ENCODE peak calls at places on chromosomes 3 and 15, in nine cellular contexts. P is mesothelial cell of epicardium, O is pancreas, N is PC-9, W is cardiac fibroblast, J is keratinocyte, B is spleen, C is Calu3, U is HepG2. X is an unnamed sample.

GRCh38 chr3:15387171-15387581 is 40.2 kb downstream of the METTL6 start:
- DNase-seq in O (no peak), W (peak), U (no peak), C (no peak), J (no peak), B (no peak), P (no peak), N (peak), X (no peak)

GRCh38 chr3:104269771-104270170 is 1096.9 kb upstream of the ALCAM start:
- DNase-seq in O (no peak), B (no peak), P (no peak), U (no peak), C (no peak), W (no peak), J (no peak), N (no peak), X (no peak)

GRCh38 chr15:85689729-85690128 is 105.0 kb downstream of the KLHL25 start:
- DNase-seq in B (peak), U (no peak), P (no peak), N (no peak), J (no peak), C (no peak), O (no peak), W (peak), X (peak)

GRCh38 chr3:111621535-111621934 is 26.4 kb upstream of the ZBED2 start:
- DNase-seq in C (peak), N (peak), B (no peak), P (no peak), J (no peak), U (peak), O (no peak), W (no peak), X (peak)

GRCh38 chr3:120326784-120327183 is 22.4 kb downstream of the LRRC58 start:
- DNase-seq in P (no peak), O (no peak), J (no peak), U (no peak), B (no peak), C (no peak), N (no peak), W (no peak), X (no peak)

GRCh38 chr3:194091141-194091540 is 44.8 kb upstream of the HES1 start:
- DNase-seq in W (peak), O (no peak), J (peak), U (no peak), N (peak), B (no peak), P (no peak), C (peak), X (no peak)

GRCh38 chr3:53036063-53036619 is 9.7 kb downstream of the SFMBT1 start:
- DNase-seq in W (no peak), O (no peak), J (no peak), C (no peak), B (no peak), N (no peak), P (no peak), U (no peak), X (no peak)

GRCh38 chr3:32374788-32375595 is 16.7 kb upstream of the CMTM7 start:
- DNase-seq in W (peak), U (peak), N (peak), P (peak), O (peak), C (peak), B (no peak), J (no peak), X (peak)

GRCh38 chr15:42954291-42954690 is 33.7 kb upstream of the TTBK2 start:
- DNase-seq in J (no peak), U (no peak), B (no peak), O (no peak), C (no peak), W (no peak), P (no peak), N (no peak), X (no peak)

GRCh38 chr3:5128861-5129260 is 6.8 kb downstream of the ARL8B start:
- DNase-seq in U (no peak), W (no peak), B (no peak), J (no peak), P (no peak), N (no peak), O (no peak), C (no peak), X (no peak)

GRCh38 chr15:22236469-22236868 is 156.1 kb downstream of the OR4M2 start:
- DNase-seq in U (no peak), O (no peak), W (no peak), C (no peak), N (no peak), B (peak), J (no peak), P (no peak), X (no peak)

GRCh38 chr3:185065059-185065458 is 87.8 kb downstream of the C3orf70 start:
- DNase-seq in W (no peak), U (no peak), O (no peak), B (no peak), C (no peak), J (no peak), P (no peak), N (no peak), X (no peak)

GRCh38 chr3:181239456-181239855 is 249.9 kb upstream of the DNAJC19 start:
- DNase-seq in B (no peak), O (no peak), P (no peak), W (no peak), C (no peak), J (no peak), U (no peak), N (no peak), X (no peak)

GRCh38 chr15:86961669-86962068 is 882.0 kb downstream of the AGBL1 start:
- DNase-seq in B (no peak), C (no peak), U (no peak), J (no peak), W (no peak), O (no peak), P (no peak), N (no peak), X (no peak)

GRCh38 chr3:179677884-179678283 is 25.0 kb downstream of the USP13 start:
- DNase-seq in B (no peak), N (no peak), P (no peak), J (no peak), C (no peak), O (no peak), W (no peak), U (no peak), X (no peak)

GRCh38 chr3:50516048-50516871 is 12.8 kb upstream of the CACNA2D2 start:
- DNase-seq in N (no peak), U (peak), C (no peak), P (peak), O (no peak), W (no peak), B (peak), J (no peak), X (peak)

GRCh38 chr3:192758654-192759053 is 31.3 kb upstream of the FGF12 start:
- DNase-seq in W (no peak), C (no peak), J (no peak), N (no peak), U (no peak), P (no peak), B (no peak), O (no peak), X (no peak)

GRCh38 chr15:50280271-50280670 is 14.7 kb upstream of the HDC start:
- DNase-seq in O (no peak), C (no peak), P (no peak), N (no peak), U (no peak), B (no peak), J (peak), W (no peak), X (no peak)

GRCh38 chr3:136428167-136428566 is 178.0 kb downstream of the PCCB start:
- DNase-seq in N (no peak), C (no peak), J (no peak), B (no peak), O (no peak), P (no peak), U (no peak), W (no peak), X (no peak)

GRCh38 chr3:9467451-9467850 is 70.0 kb downstream of the SETD5 start:
- DNase-seq in U (no peak), O (no peak), N (no peak), W (no peak), J (no peak), B (no peak), P (no peak), C (no peak), X (no peak)

GRCh38 chr15:84736375-84736774 is 12.0 kb upstream of the ZNF592 start:
- DNase-seq in W (no peak), U (no peak), O (no peak), P (no peak), J (no peak), C (no peak), B (peak), N (no peak), X (no peak)

GRCh38 chr3:59992578-59992977 is 942.8 kb upstream of the CFAP20DC start:
- DNase-seq in C (no peak), O (no peak), W (no peak), N (no peak), P (no peak), U (no peak), J (no peak), B (no peak), X (no peak)

GRCh38 chr3:40971191-40972168 is 227.8 kb upstream of the CTNNB1 start:
- DNase-seq in U (peak), J (no peak), P (no peak), W (peak), N (peak), C (peak), B (peak), O (peak), X (no peak)

GRCh38 chr15:60633426-60633968 is 154.6 kb upstream of the ICE2 start:
- DNase-seq in O (no peak), C (no peak), P (no peak), W (no peak), B (no peak), U (no peak), J (no peak), N (no peak), X (no peak)

GRCh38 chr3:156161172-156161571 is 40.8 kb downstream of the KCNAB1 start:
- DNase-seq in O (no peak), W (peak), P (no peak), B (no peak), U (no peak), N (no peak), J (no peak), C (no peak), X (no peak)

GRCh38 chr3:154129625-154130024 is 8.4 kb downstream of the ARHGEF26 start:
- DNase-seq in N (no peak), B (no peak), W (no peak), P (no peak), C (no peak), O (no peak), J (no peak), U (no peak), X (no peak)
- TF ChIP-seq CTCF in N (no peak), B (no peak), W (no peak), P (no peak), C (no peak), O (no peak), J (no peak), U (no peak), X (no peak)

GRCh38 chr3:73094127-73094526 is 32.7 kb downstream of the EBLN2 start:
- DNase-seq in J (no peak), N (no peak), O (no peak), W (no peak), U (peak), C (no peak), B (no peak), P (no peak), X (no peak)
- TF ChIP-seq CTCF in J (peak), N (no peak), O (no peak), W (peak), U (peak), C (no peak), B (no peak), P (no peak), X (peak)

DNA sequence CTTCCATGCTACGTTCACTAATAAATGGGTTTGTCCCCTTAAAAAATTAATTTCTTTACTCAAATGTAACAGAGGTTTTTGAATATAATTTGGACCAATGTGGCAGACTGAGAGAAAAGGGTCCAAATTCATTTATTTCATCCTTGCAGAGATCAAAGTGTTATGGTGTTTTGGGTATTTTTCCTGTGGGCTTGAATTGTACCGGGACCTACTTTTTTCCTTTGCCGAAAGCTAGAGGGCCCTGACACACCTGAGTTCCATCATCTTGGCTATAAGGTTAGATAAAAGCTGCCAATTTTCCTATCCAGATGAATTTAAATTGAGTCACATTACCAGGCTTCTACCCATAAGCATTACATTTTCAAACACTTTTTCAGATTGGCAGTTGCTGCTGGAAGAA is 893 bp downstream of the CCNB2 start:
- DNase-seq in U (no peak), C (no peak), P (no peak), J (no peak), O (no peak), N (no peak), W (no peak), B (no peak), X (no peak)
- TF ChIP-seq CTCF in U (no peak), C (no peak), P (no peak), J (peak), O (no peak), N (no peak), W (no peak), B (no peak), X (no peak)

GRCh38 chr3:191321019-191321767 is 8.0 kb upstream of the CCDC50 start:
- DNase-seq in U (no peak), B (no peak), P (no peak), J (no peak), N (no peak), O (no peak), W (no peak), C (no peak), X (no peak)
- TF ChIP-seq CTCF in U (no peak), B (no peak), P (no peak), J (no peak), N (no peak), O (no peak), W (no peak), C (no peak), X (no peak)

GRCh38 chr3:141305436-141305835 is 62.9 kb upstream of the ZBTB38 start:
- DNase-seq in P (no peak), O (no peak), U (peak), J (no peak), N (no peak), C (peak), B (no peak), W (peak), X (no peak)
- TF ChIP-seq CTCF in P (no peak), O (no peak), U (peak), J (peak), N (no peak), C (peak), B (no peak), W (peak), X (no peak)